ENCODE peak calls at places on chromosomes 13 and 19, in four cellular contexts. One of them, this sample, is unnamed.

GRCh38 chr19:37692956-37693660 is 26.5 kb downstream of the ZNF607 start:
- DNase-seq in tibial artery: no peak
- DNase-seq in heart left ventricle: no peak
- DNase-seq in RWPE2: no peak
- DNase-seq in this sample: no peak

GRCh38 chr13:24458736-24459135 is 53.8 kb downstream of the PARP4 start:
- DNase-seq in heart left ventricle: no peak
- DNase-seq in tibial artery: no peak
- DNase-seq in RWPE2: no peak
- DNase-seq in this sample: no peak

GRCh38 chr13:66074018-66074615 is 1156.0 kb downstream of the PCDH9 start:
- DNase-seq in RWPE2: no peak
- DNase-seq in tibial artery: no peak
- DNase-seq in heart left ventricle: no peak
- DNase-seq in this sample: no peak

GRCh38 chr13:81738364-81738763 is 1397.4 kb upstream of the SPRY2 start:
- DNase-seq in RWPE2: no peak
- DNase-seq in tibial artery: no peak
- DNase-seq in heart left ventricle: no peak
- DNase-seq in this sample: no peak

GRCh38 chr19:18253130-18253529 is 21.1 kb downstream of the IQCN start:
- DNase-seq in tibial artery: no peak
- DNase-seq in heart left ventricle: no peak
- DNase-seq in RWPE2: no peak
- DNase-seq in this sample: no peak

GRCh38 chr19:18479964-18480723 is 41.7 kb downstream of the ELL start:
- DNase-seq in heart left ventricle: peak; percentile 83
- DNase-seq in RWPE2: no peak
- DNase-seq in tibial artery: peak; percentile 90
- DNase-seq in this sample: no peak

GRCh38 chr19:10226376-10227214 is 4.5 kb downstream of the S1PR2 start:
- DNase-seq in heart left ventricle: peak; percentile 80
- DNase-seq in tibial artery: peak; percentile 79
- DNase-seq in RWPE2: no peak
- DNase-seq in this sample: no peak

GRCh38 chr13:79413521-79413920 is 7.5 kb upstream of the RBM26 start:
- DNase-seq in tibial artery: no peak
- DNase-seq in RWPE2: no peak
- DNase-seq in heart left ventricle: no peak
- DNase-seq in this sample: no peak

GRCh38 chr13:107574517-107575215 is 640.7 kb downstream of the LIG4 start:
- DNase-seq in RWPE2: no peak
- DNase-seq in heart left ventricle: no peak
- DNase-seq in tibial artery: no peak
- DNase-seq in this sample: no peak

GRCh38 chr13:70183041-70183440 is 74.8 kb upstream of the KLHL1 start:
- DNase-seq in tibial artery: no peak
- DNase-seq in heart left ventricle: no peak
- DNase-seq in RWPE2: no peak
- DNase-seq in this sample: no peak

GRCh38 chr13:109180905-109181425 is 551.6 kb downstream of the MYO16 start:
- DNase-seq in RWPE2: no peak
- DNase-seq in tibial artery: no peak
- DNase-seq in heart left ventricle: no peak
- DNase-seq in this sample: no peak

GRCh38 chr13:111467111-111467890 is 146.9 kb downstream of the TEX29 start:
- DNase-seq in tibial artery: no peak
- DNase-seq in heart left ventricle: no peak
- DNase-seq in RWPE2: no peak
- DNase-seq in this sample: no peak

GRCh38 chr13:47213057-47213456 is 316.2 kb upstream of the HTR2A start:
- DNase-seq in tibial artery: no peak
- DNase-seq in heart left ventricle: no peak
- DNase-seq in RWPE2: no peak
- DNase-seq in this sample: no peak

GRCh38 chr19:2308114-2308556 is at the start of gene LINGO3:
- DNase-seq in heart left ventricle: no peak
- DNase-seq in RWPE2: no peak
- DNase-seq in tibial artery: no peak
- DNase-seq in this sample: no peak

GRCh38 chr13:77779461-77780272 is 82.2 kb downstream of the SLAIN1 start:
- DNase-seq in RWPE2: no peak
- DNase-seq in heart left ventricle: no peak
- DNase-seq in tibial artery: no peak
- DNase-seq in this sample: no peak

GRCh38 chr13:96650301-96650886 is 343.9 kb downstream of the OXGR1 start:
- DNase-seq in RWPE2: no peak
- DNase-seq in tibial artery: no peak
- DNase-seq in heart left ventricle: no peak
- DNase-seq in this sample: no peak

GRCh38 chr13:106567421-106568224 is at the start of gene ARGLU1:
- DNase-seq in heart left ventricle: peak; percentile 97
- DNase-seq in tibial artery: peak; percentile 96
- DNase-seq in RWPE2: peak; percentile 89
- DNase-seq in this sample: peak; percentile 96

GRCh38 chr19:48635966-48636858 is 967 bp downstream of the DBP start:
- DNase-seq in tibial artery: peak; percentile 83
- DNase-seq in RWPE2: no peak
- DNase-seq in heart left ventricle: peak; percentile 72
- DNase-seq in this sample: no peak

GRCh38 chr13:20465218-20465879 is 60.3 kb downstream of the CRYL1 start:
- DNase-seq in heart left ventricle: no peak
- DNase-seq in RWPE2: no peak
- DNase-seq in tibial artery: no peak
- DNase-seq in this sample: no peak

GRCh38 chr19:10135551-10136334 is 16.0 kb upstream of the EIF3G start:
- DNase-seq in heart left ventricle: no peak
- DNase-seq in tibial artery: no peak
- DNase-seq in RWPE2: no peak
- DNase-seq in this sample: no peak

GRCh38 chr13:40384976-40385857 is 281.2 kb downstream of the FOXO1 start:
- DNase-seq in RWPE2: no peak
- DNase-seq in heart left ventricle: no peak
- DNase-seq in tibial artery: no peak
- DNase-seq in this sample: no peak

GRCh38 chr19:18257503-18258470 is 16.5 kb downstream of the IQCN start:
- DNase-seq in tibial artery: no peak
- DNase-seq in heart left ventricle: no peak
- DNase-seq in RWPE2: no peak
- DNase-seq in this sample: no peak

GRCh38 chr13:50915562-50915961 is 6.0 kb downstream of the RNASEH2B start:
- DNase-seq in heart left ventricle: no peak
- DNase-seq in tibial artery: no peak
- DNase-seq in RWPE2: no peak
- DNase-seq in this sample: no peak

DNA sequence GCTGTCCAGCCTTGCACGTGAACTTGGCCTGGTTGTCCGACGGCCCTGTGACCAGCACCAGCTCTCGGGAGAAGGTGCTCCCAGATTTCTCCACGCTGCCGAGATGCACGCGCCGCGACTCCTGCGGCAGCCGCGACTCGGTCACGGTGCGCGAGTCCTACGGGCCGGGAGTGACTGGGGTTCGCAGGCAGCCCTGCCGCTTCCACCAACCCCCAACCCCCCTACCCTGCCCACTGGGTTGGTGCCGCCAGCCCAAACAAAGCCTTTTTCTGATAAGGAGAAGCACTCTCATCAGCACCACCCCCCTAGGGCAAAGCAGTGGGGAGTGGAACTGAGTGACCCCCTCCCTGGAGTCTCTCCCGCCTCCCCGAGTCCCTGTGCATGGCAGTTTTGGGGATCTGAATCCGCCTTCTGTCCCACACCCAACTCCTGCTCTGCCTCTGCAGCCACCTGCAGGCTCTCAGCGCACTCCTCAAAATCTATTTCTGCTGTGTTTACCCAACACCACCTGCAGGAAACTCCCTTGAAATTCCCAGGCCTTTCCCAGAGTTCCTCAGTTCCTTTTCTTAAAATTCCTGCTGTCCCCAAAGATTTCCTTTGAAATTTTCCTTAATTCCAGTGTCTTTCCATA is 6.2 kb downstream of the NPHS1 start:
- DNase-seq in heart left ventricle: no peak
- DNase-seq in RWPE2: no peak
- DNase-seq in tibial artery: no peak
- DNase-seq in this sample: no peak
- TF ChIP-seq CTCF in heart left ventricle: no peak
- TF ChIP-seq CTCF in RWPE2: no peak
- TF ChIP-seq CTCF in tibial artery: no peak
- TF ChIP-seq CTCF in this sample: no peak

DNA sequence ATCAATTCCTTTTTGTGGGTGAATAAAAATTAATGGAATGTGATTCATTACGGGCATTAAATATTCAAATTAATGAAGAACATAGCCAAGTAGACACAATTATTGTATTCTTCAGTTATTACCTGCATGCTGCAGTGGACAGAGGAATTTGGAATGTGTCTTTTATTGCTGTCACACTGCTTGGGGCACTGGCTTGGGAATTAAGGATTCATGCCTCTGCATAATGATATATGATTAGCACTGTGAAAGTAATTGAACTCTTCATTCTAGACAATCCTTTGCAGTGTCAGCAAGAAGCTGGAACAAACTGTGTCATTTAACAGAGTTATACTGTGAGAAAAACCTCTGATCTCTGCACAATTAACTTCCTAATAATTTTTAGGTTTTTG is 235.3 kb upstream of the MIR17HG start:
- DNase-seq in tibial artery: no peak
- DNase-seq in RWPE2: no peak
- DNase-seq in heart left ventricle: no peak
- DNase-seq in this sample: no peak
- TF ChIP-seq CTCF in tibial artery: no peak
- TF ChIP-seq CTCF in RWPE2: no peak
- TF ChIP-seq CTCF in heart left ventricle: no peak
- TF ChIP-seq CTCF in this sample: no peak

DNA sequence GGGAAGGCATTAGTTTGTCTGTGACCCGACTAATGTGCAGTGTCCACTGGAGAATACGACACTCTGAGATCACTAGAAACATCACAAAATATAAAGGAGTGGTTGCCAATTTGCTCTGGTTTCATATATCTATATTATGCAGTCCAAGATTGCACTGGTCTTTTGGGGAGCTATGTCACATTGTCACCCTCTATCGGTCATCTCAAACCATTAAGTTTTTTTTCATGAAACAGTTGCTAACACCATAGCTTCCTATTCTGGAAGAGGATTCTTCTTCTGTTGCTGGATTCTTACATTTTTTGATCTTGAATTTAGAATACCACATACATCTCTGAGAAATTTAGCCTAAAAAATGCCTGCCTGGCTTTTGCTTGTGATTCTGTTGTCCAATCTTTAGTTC is 168.6 kb downstream of the LACC1 start:
- DNase-seq in tibial artery: no peak
- DNase-seq in heart left ventricle: no peak
- DNase-seq in RWPE2: no peak
- DNase-seq in this sample: no peak
- TF ChIP-seq CTCF in tibial artery: no peak
- TF ChIP-seq CTCF in heart left ventricle: peak; percentile 32
- TF ChIP-seq CTCF in RWPE2: no peak
- TF ChIP-seq CTCF in this sample: peak; percentile 52

DNA sequence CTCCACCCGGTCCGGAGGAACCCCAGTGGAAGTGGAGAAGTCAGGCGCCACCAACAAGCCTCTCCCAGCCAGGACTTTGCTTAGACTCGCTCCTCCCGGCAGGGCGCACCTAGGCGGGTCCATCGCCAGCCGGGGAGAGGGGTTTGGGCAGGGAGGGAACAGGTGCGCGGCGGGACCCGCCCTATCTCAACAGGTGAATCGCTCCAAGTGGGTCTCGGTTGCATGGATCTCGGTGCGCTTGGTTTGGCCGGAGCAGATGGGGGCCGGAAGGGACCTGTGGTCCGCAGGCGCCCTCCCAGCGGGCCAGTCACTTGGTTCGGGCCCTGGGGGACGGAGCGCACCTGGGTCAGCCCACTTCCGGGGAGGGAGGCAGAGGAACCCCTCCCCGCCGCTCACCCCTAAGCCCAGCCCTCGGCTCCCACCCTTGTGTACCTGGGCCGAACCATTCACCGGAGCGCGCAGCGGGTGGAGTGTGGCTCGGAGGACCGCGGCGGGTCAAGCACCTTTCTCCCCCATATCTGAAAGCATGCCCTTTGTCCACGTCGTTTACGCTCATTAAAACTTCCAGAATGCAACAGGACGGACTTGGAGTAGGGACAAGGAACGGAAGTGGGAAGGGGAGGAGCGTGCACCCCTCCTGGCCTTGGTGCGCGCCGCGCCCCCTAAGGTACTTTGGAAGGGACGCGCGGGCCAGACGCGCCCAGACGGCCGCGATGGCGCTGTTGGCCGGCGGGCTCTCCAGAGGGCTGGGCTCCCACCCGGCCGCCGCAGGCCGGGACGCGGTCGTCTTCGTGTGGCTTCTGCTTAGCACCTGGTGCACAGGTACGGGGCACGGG is at the start of gene LSR:
- DNase-seq in heart left ventricle: no peak
- DNase-seq in RWPE2: peak; percentile 96
- DNase-seq in tibial artery: peak; percentile 69
- DNase-seq in this sample: no peak
- TF ChIP-seq CTCF in heart left ventricle: no peak
- TF ChIP-seq CTCF in RWPE2: no peak
- TF ChIP-seq CTCF in tibial artery: no peak
- TF ChIP-seq CTCF in this sample: no peak

GRCh38 chr19:54180691-54181091 is 7.7 kb upstream of the TMC4 start:
- DNase-seq in tibial artery: no peak
- DNase-seq in RWPE2: no peak
- DNase-seq in heart left ventricle: no peak
- DNase-seq in this sample: no peak
- TF ChIP-seq CTCF in tibial artery: no peak
- TF ChIP-seq CTCF in RWPE2: no peak
- TF ChIP-seq CTCF in heart left ventricle: no peak
- TF ChIP-seq CTCF in this sample: no peak

GRCh38 chr19:51660975-51661600 is 14.5 kb upstream of the SIGLEC14 start:
- DNase-seq in RWPE2: no peak
- DNase-seq in tibial artery: no peak
- DNase-seq in heart left ventricle: peak; percentile 74
- DNase-seq in this sample: no peak
- TF ChIP-seq CTCF in RWPE2: peak; percentile 57
- TF ChIP-seq CTCF in tibial artery: peak; percentile 37
- TF ChIP-seq CTCF in heart left ventricle: peak; percentile 70
- TF ChIP-seq CTCF in this sample: peak; percentile 80

GRCh38 chr19:4503224-4504170 is 14.8 kb downstream of the PLIN4 start:
- DNase-seq in RWPE2: peak; percentile 45
- DNase-seq in heart left ventricle: no peak
- DNase-seq in tibial artery: no peak
- DNase-seq in this sample: no peak

GRCh38 chr19:4505570-4506448 is 12.5 kb downstream of the PLIN4 start:
- DNase-seq in tibial artery: no peak
- DNase-seq in RWPE2: peak; percentile 34
- DNase-seq in heart left ventricle: no peak
- DNase-seq in this sample: no peak

GRCh38 chr19:4502282-4503223 is 15.7 kb downstream of the PLIN4 start:
- DNase-seq in tibial artery: no peak
- DNase-seq in RWPE2: peak; percentile 52
- DNase-seq in heart left ventricle: no peak
- DNase-seq in this sample: no peak

GRCh38 chr19:4504874-4505569 is 13.3 kb downstream of the PLIN4 start:
- DNase-seq in tibial artery: no peak
- DNase-seq in RWPE2: peak; percentile 29
- DNase-seq in heart left ventricle: no peak
- DNase-seq in this sample: no peak

GRCh38 chr19:4504297-4504701 is 14.0 kb downstream of the PLIN4 start:
- DNase-seq in tibial artery: no peak
- DNase-seq in RWPE2: peak; percentile 46
- DNase-seq in heart left ventricle: no peak
- DNase-seq in this sample: peak; percentile 91
- TF ChIP-seq CTCF in tibial artery: no peak
- TF ChIP-seq CTCF in RWPE2: no peak
- TF ChIP-seq CTCF in heart left ventricle: no peak
- TF ChIP-seq CTCF in this sample: no peak

GRCh38 chr19:3538258-3538929 is 580 bp upstream of the TEKTIP1 start:
- DNase-seq in RWPE2: no peak
- DNase-seq in tibial artery: no peak
- DNase-seq in heart left ventricle: no peak
- DNase-seq in this sample: no peak
- TF ChIP-seq CTCF in RWPE2: no peak
- TF ChIP-seq CTCF in tibial artery: no peak
- TF ChIP-seq CTCF in heart left ventricle: no peak
- TF ChIP-seq CTCF in this sample: no peak